ENCODE peak calls at places on chromosome 19, in seven cellular contexts. One of them, this sample, is unnamed.

GRCh38 chr19:16412596-16413355 is 59.0 kb downstream of the EPS15L1 start:
- DNase-seq in KBM-7: no peak
- DNase-seq in Peyer's patch: no peak
- DNase-seq in Kasumi-1: no peak
- DNase-seq in RWPE1: no peak
- DNase-seq in stimulated activated CD4-positive, alpha-beta T cell treated with anti-CD3 and anti-CD28 coated beads, Interleukin-15, amount 100 ng/mL, for 48 hours: no peak
- DNase-seq in NCI-H1436: no peak
- DNase-seq in this sample: no peak

GRCh38 chr19:27905074-27905473 is 1307.9 kb downstream of the UQCRFS1 start:
- DNase-seq in KBM-7: no peak
- DNase-seq in Peyer's patch: no peak
- DNase-seq in Kasumi-1: no peak
- DNase-seq in RWPE1: no peak
- DNase-seq in stimulated activated CD4-positive, alpha-beta T cell treated with anti-CD3 and anti-CD28 coated beads, Interleukin-15, amount 100 ng/mL, for 48 hours: no peak
- DNase-seq in NCI-H1436: no peak
- DNase-seq in this sample: no peak

GRCh38 chr19:46976845-46977320 is 42.8 kb upstream of the NPAS1 start:
- DNase-seq in KBM-7: no peak
- DNase-seq in Peyer's patch: no peak
- DNase-seq in Kasumi-1: no peak
- DNase-seq in RWPE1: no peak
- DNase-seq in stimulated activated CD4-positive, alpha-beta T cell treated with anti-CD3 and anti-CD28 coated beads, Interleukin-15, amount 100 ng/mL, for 48 hours: no peak
- DNase-seq in NCI-H1436: no peak
- DNase-seq in this sample: no peak

GRCh38 chr19:5867201-5868136 is 2.9 kb downstream of the FUT5 start:
- DNase-seq in KBM-7: no peak
- DNase-seq in Peyer's patch: no peak
- DNase-seq in Kasumi-1: no peak
- DNase-seq in RWPE1: no peak
- DNase-seq in stimulated activated CD4-positive, alpha-beta T cell treated with anti-CD3 and anti-CD28 coated beads, Interleukin-15, amount 100 ng/mL, for 48 hours: no peak
- DNase-seq in NCI-H1436: no peak
- DNase-seq in this sample: no peak

GRCh38 chr19:4969292-4969771 is 419 bp downstream of the KDM4B start:
- DNase-seq in KBM-7: no peak
- DNase-seq in Peyer's patch: no peak
- DNase-seq in Kasumi-1: no peak
- DNase-seq in RWPE1: no peak
- DNase-seq in stimulated activated CD4-positive, alpha-beta T cell treated with anti-CD3 and anti-CD28 coated beads, Interleukin-15, amount 100 ng/mL, for 48 hours: no peak
- DNase-seq in NCI-H1436: no peak
- DNase-seq in this sample: no peak

GRCh38 chr19:35142531-35143230 is 374 bp upstream of the FXYD7 start:
- DNase-seq in KBM-7: peak
- DNase-seq in Peyer's patch: peak
- DNase-seq in Kasumi-1: peak
- DNase-seq in RWPE1: peak
- DNase-seq in stimulated activated CD4-positive, alpha-beta T cell treated with anti-CD3 and anti-CD28 coated beads, Interleukin-15, amount 100 ng/mL, for 48 hours: no peak
- DNase-seq in NCI-H1436: no peak
- DNase-seq in this sample: no peak

GRCh38 chr19:18915639-18916038 is 3.5 kb downstream of the COPE start:
- DNase-seq in KBM-7: peak
- DNase-seq in Peyer's patch: no peak
- DNase-seq in Kasumi-1: peak
- DNase-seq in RWPE1: no peak
- DNase-seq in stimulated activated CD4-positive, alpha-beta T cell treated with anti-CD3 and anti-CD28 coated beads, Interleukin-15, amount 100 ng/mL, for 48 hours: no peak
- DNase-seq in NCI-H1436: no peak
- DNase-seq in this sample: no peak

GRCh38 chr19:49127674-49128544 is 8.6 kb downstream of the PPFIA3 start:
- DNase-seq in KBM-7: peak
- DNase-seq in Peyer's patch: peak
- DNase-seq in Kasumi-1: peak
- DNase-seq in RWPE1: peak
- DNase-seq in stimulated activated CD4-positive, alpha-beta T cell treated with anti-CD3 and anti-CD28 coated beads, Interleukin-15, amount 100 ng/mL, for 48 hours: peak
- DNase-seq in NCI-H1436: peak
- DNase-seq in this sample: peak

GRCh38 chr19:49333426-49334288 is 1.5 kb upstream of the CD37 start:
- DNase-seq in KBM-7: peak
- DNase-seq in Peyer's patch: peak
- DNase-seq in Kasumi-1: peak
- DNase-seq in RWPE1: no peak
- DNase-seq in stimulated activated CD4-positive, alpha-beta T cell treated with anti-CD3 and anti-CD28 coated beads, Interleukin-15, amount 100 ng/mL, for 48 hours: peak
- DNase-seq in NCI-H1436: no peak
- DNase-seq in this sample: no peak

GRCh38 chr19:50008532-50008931 is 16.6 kb downstream of the VRK3 start:
- DNase-seq in KBM-7: no peak
- DNase-seq in Peyer's patch: no peak
- DNase-seq in Kasumi-1: no peak
- DNase-seq in RWPE1: no peak
- DNase-seq in stimulated activated CD4-positive, alpha-beta T cell treated with anti-CD3 and anti-CD28 coated beads, Interleukin-15, amount 100 ng/mL, for 48 hours: no peak
- DNase-seq in NCI-H1436: no peak
- DNase-seq in this sample: no peak

GRCh38 chr19:13557756-13558398 is 51.6 kb upstream of the CACNA1A start:
- DNase-seq in KBM-7: no peak
- DNase-seq in Peyer's patch: no peak
- DNase-seq in Kasumi-1: no peak
- DNase-seq in RWPE1: peak
- DNase-seq in stimulated activated CD4-positive, alpha-beta T cell treated with anti-CD3 and anti-CD28 coated beads, Interleukin-15, amount 100 ng/mL, for 48 hours: no peak
- DNase-seq in NCI-H1436: no peak
- DNase-seq in this sample: no peak

GRCh38 chr19:3644351-3645066 is 17.9 kb upstream of the CACTIN start:
- DNase-seq in KBM-7: no peak
- DNase-seq in Peyer's patch: no peak
- DNase-seq in Kasumi-1: no peak
- DNase-seq in RWPE1: no peak
- DNase-seq in stimulated activated CD4-positive, alpha-beta T cell treated with anti-CD3 and anti-CD28 coated beads, Interleukin-15, amount 100 ng/mL, for 48 hours: no peak
- DNase-seq in NCI-H1436: no peak
- DNase-seq in this sample: no peak

GRCh38 chr19:1266818-1267440 is 2.2 kb upstream of the CIRBP start:
- DNase-seq in KBM-7: no peak
- DNase-seq in Peyer's patch: peak
- DNase-seq in Kasumi-1: peak
- DNase-seq in RWPE1: no peak
- DNase-seq in stimulated activated CD4-positive, alpha-beta T cell treated with anti-CD3 and anti-CD28 coated beads, Interleukin-15, amount 100 ng/mL, for 48 hours: no peak
- DNase-seq in NCI-H1436: no peak
- DNase-seq in this sample: peak

GRCh38 chr19:47112166-47112663 is 1.4 kb downstream of the ZC3H4 start:
- DNase-seq in KBM-7: peak
- DNase-seq in Peyer's patch: peak
- DNase-seq in Kasumi-1: peak
- DNase-seq in RWPE1: peak
- DNase-seq in stimulated activated CD4-positive, alpha-beta T cell treated with anti-CD3 and anti-CD28 coated beads, Interleukin-15, amount 100 ng/mL, for 48 hours: peak
- DNase-seq in NCI-H1436: peak
- DNase-seq in this sample: peak

GRCh38 chr19:42254083-42254849 is 662 bp downstream of the ERF start:
- DNase-seq in KBM-7: peak
- DNase-seq in Peyer's patch: peak
- DNase-seq in Kasumi-1: peak
- DNase-seq in RWPE1: peak
- DNase-seq in stimulated activated CD4-positive, alpha-beta T cell treated with anti-CD3 and anti-CD28 coated beads, Interleukin-15, amount 100 ng/mL, for 48 hours: no peak
- DNase-seq in NCI-H1436: peak
- DNase-seq in this sample: peak

GRCh38 chr19:3046621-3047306 is 15.5 kb downstream of the TLE5 start:
- DNase-seq in KBM-7: no peak
- DNase-seq in Peyer's patch: no peak
- DNase-seq in Kasumi-1: no peak
- DNase-seq in RWPE1: no peak
- DNase-seq in stimulated activated CD4-positive, alpha-beta T cell treated with anti-CD3 and anti-CD28 coated beads, Interleukin-15, amount 100 ng/mL, for 48 hours: no peak
- DNase-seq in NCI-H1436: peak
- DNase-seq in this sample: peak

GRCh38 chr19:58356971-58357797 is 3.9 kb upstream of the A1BG start:
- DNase-seq in KBM-7: no peak
- DNase-seq in Peyer's patch: no peak
- DNase-seq in Kasumi-1: no peak
- DNase-seq in RWPE1: no peak
- DNase-seq in stimulated activated CD4-positive, alpha-beta T cell treated with anti-CD3 and anti-CD28 coated beads, Interleukin-15, amount 100 ng/mL, for 48 hours: no peak
- DNase-seq in NCI-H1436: no peak
- DNase-seq in this sample: no peak

GRCh38 chr19:904545-904944 is 8.5 kb downstream of the R3HDM4 start:
- DNase-seq in KBM-7: no peak
- DNase-seq in Peyer's patch: no peak
- DNase-seq in Kasumi-1: no peak
- DNase-seq in RWPE1: no peak
- DNase-seq in stimulated activated CD4-positive, alpha-beta T cell treated with anti-CD3 and anti-CD28 coated beads, Interleukin-15, amount 100 ng/mL, for 48 hours: no peak
- DNase-seq in NCI-H1436: no peak
- DNase-seq in this sample: no peak

GRCh38 chr19:32345261-32346207 is at the start of gene ZNF507:
- DNase-seq in KBM-7: peak
- DNase-seq in Peyer's patch: peak
- DNase-seq in Kasumi-1: peak
- DNase-seq in RWPE1: peak
- DNase-seq in stimulated activated CD4-positive, alpha-beta T cell treated with anti-CD3 and anti-CD28 coated beads, Interleukin-15, amount 100 ng/mL, for 48 hours: peak
- DNase-seq in NCI-H1436: peak
- DNase-seq in this sample: peak

GRCh38 chr19:50376166-50377050 is at the start of gene NR1H2:
- DNase-seq in KBM-7: peak
- DNase-seq in Peyer's patch: peak
- DNase-seq in Kasumi-1: peak
- DNase-seq in RWPE1: peak
- DNase-seq in stimulated activated CD4-positive, alpha-beta T cell treated with anti-CD3 and anti-CD28 coated beads, Interleukin-15, amount 100 ng/mL, for 48 hours: peak
- DNase-seq in NCI-H1436: peak
- DNase-seq in this sample: peak

GRCh38 chr19:49771674-49772139 is 4.9 kb downstream of the AP2A1 start:
- DNase-seq in KBM-7: no peak
- DNase-seq in Peyer's patch: no peak
- DNase-seq in Kasumi-1: no peak
- DNase-seq in RWPE1: no peak
- DNase-seq in stimulated activated CD4-positive, alpha-beta T cell treated with anti-CD3 and anti-CD28 coated beads, Interleukin-15, amount 100 ng/mL, for 48 hours: no peak
- DNase-seq in NCI-H1436: no peak
- DNase-seq in this sample: no peak

GRCh38 chr19:32872391-32872790 is 2.8 kb upstream of the SLC7A9 start:
- DNase-seq in KBM-7: no peak
- DNase-seq in Peyer's patch: no peak
- DNase-seq in Kasumi-1: no peak
- DNase-seq in RWPE1: no peak
- DNase-seq in stimulated activated CD4-positive, alpha-beta T cell treated with anti-CD3 and anti-CD28 coated beads, Interleukin-15, amount 100 ng/mL, for 48 hours: no peak
- DNase-seq in NCI-H1436: no peak
- DNase-seq in this sample: no peak

GRCh38 chr19:48989701-48990291 is 3.3 kb downstream of the GYS1 start:
- DNase-seq in KBM-7: no peak
- DNase-seq in Peyer's patch: no peak
- DNase-seq in Kasumi-1: no peak
- DNase-seq in RWPE1: no peak
- DNase-seq in stimulated activated CD4-positive, alpha-beta T cell treated with anti-CD3 and anti-CD28 coated beads, Interleukin-15, amount 100 ng/mL, for 48 hours: no peak
- DNase-seq in NCI-H1436: no peak
- DNase-seq in this sample: no peak

GRCh38 chr19:47464619-47465018 is 7.1 kb downstream of the SLC8A2 start:
- DNase-seq in KBM-7: no peak
- DNase-seq in Peyer's patch: no peak
- DNase-seq in Kasumi-1: no peak
- DNase-seq in RWPE1: no peak
- DNase-seq in stimulated activated CD4-positive, alpha-beta T cell treated with anti-CD3 and anti-CD28 coated beads, Interleukin-15, amount 100 ng/mL, for 48 hours: no peak
- DNase-seq in NCI-H1436: no peak
- DNase-seq in this sample: no peak

GRCh38 chr19:34308381-34309367 is 54.3 kb downstream of the GARRE1 start:
- DNase-seq in KBM-7: no peak
- DNase-seq in Peyer's patch: no peak
- DNase-seq in Kasumi-1: no peak
- DNase-seq in RWPE1: no peak
- DNase-seq in stimulated activated CD4-positive, alpha-beta T cell treated with anti-CD3 and anti-CD28 coated beads, Interleukin-15, amount 100 ng/mL, for 48 hours: no peak
- DNase-seq in NCI-H1436: no peak
- DNase-seq in this sample: no peak

GRCh38 chr19:38417146-38417543 is 8.9 kb downstream of the RASGRP4 start:
- DNase-seq in KBM-7: no peak
- DNase-seq in Peyer's patch: no peak
- DNase-seq in Kasumi-1: no peak
- DNase-seq in RWPE1: no peak
- DNase-seq in stimulated activated CD4-positive, alpha-beta T cell treated with anti-CD3 and anti-CD28 coated beads, Interleukin-15, amount 100 ng/mL, for 48 hours: no peak
- DNase-seq in NCI-H1436: no peak
- DNase-seq in this sample: no peak

GRCh38 chr19:3304871-3305423 is 61.4 kb upstream of the NFIC start:
- DNase-seq in KBM-7: peak
- DNase-seq in Peyer's patch: peak
- DNase-seq in Kasumi-1: peak
- DNase-seq in RWPE1: peak
- DNase-seq in stimulated activated CD4-positive, alpha-beta T cell treated with anti-CD3 and anti-CD28 coated beads, Interleukin-15, amount 100 ng/mL, for 48 hours: peak
- DNase-seq in NCI-H1436: peak
- DNase-seq in this sample: peak

GRCh38 chr19:49224856-49225255 is 67.3 kb downstream of the TRPM4 start:
- DNase-seq in KBM-7: peak
- DNase-seq in Peyer's patch: no peak
- DNase-seq in Kasumi-1: peak
- DNase-seq in RWPE1: peak
- DNase-seq in stimulated activated CD4-positive, alpha-beta T cell treated with anti-CD3 and anti-CD28 coated beads, Interleukin-15, amount 100 ng/mL, for 48 hours: no peak
- DNase-seq in NCI-H1436: peak
- DNase-seq in this sample: peak

GRCh38 chr19:10625762-10626138 is 397 bp downstream of the SLC44A2 start:
- DNase-seq in KBM-7: no peak
- DNase-seq in Peyer's patch: no peak
- DNase-seq in Kasumi-1: no peak
- DNase-seq in RWPE1: peak
- DNase-seq in stimulated activated CD4-positive, alpha-beta T cell treated with anti-CD3 and anti-CD28 coated beads, Interleukin-15, amount 100 ng/mL, for 48 hours: no peak
- DNase-seq in NCI-H1436: no peak
- DNase-seq in this sample: no peak

GRCh38 chr19:38057954-38058690 is 151.1 kb downstream of the SIPA1L3 start:
- DNase-seq in KBM-7: no peak
- DNase-seq in Peyer's patch: no peak
- DNase-seq in Kasumi-1: no peak
- DNase-seq in RWPE1: no peak
- DNase-seq in stimulated activated CD4-positive, alpha-beta T cell treated with anti-CD3 and anti-CD28 coated beads, Interleukin-15, amount 100 ng/mL, for 48 hours: no peak
- DNase-seq in NCI-H1436: peak
- DNase-seq in this sample: peak

GRCh38 chr19:32124585-32124984 is 220.8 kb upstream of the ZNF507 start:
- DNase-seq in KBM-7: no peak
- DNase-seq in Peyer's patch: no peak
- DNase-seq in Kasumi-1: no peak
- DNase-seq in RWPE1: no peak
- DNase-seq in stimulated activated CD4-positive, alpha-beta T cell treated with anti-CD3 and anti-CD28 coated beads, Interleukin-15, amount 100 ng/mL, for 48 hours: no peak
- DNase-seq in NCI-H1436: no peak
- DNase-seq in this sample: no peak

GRCh38 chr19:5718032-5718578 is 1.8 kb downstream of the LONP1 start:
- DNase-seq in KBM-7: no peak
- DNase-seq in Peyer's patch: no peak
- DNase-seq in Kasumi-1: no peak
- DNase-seq in RWPE1: no peak
- DNase-seq in stimulated activated CD4-positive, alpha-beta T cell treated with anti-CD3 and anti-CD28 coated beads, Interleukin-15, amount 100 ng/mL, for 48 hours: peak
- DNase-seq in NCI-H1436: no peak
- DNase-seq in this sample: no peak

This sample was measured in prostate gland.